ENCODE peak calls at places on chromosomes 6 and 20, in eight cellular contexts. X is nephron progenitor cell, K is astrocyte, B is IMR-90, R is SK-N-SH, Q is endothelial cell, P is pancreas, J is PC-3. G is an unnamed sample.

GRCh38 chr6:156686429-156686939 is 90.7 kb upstream of the ARID1B start:
- DNase-seq in Q (peak), K (peak), X (peak), B (peak), P (peak), J (peak), R (peak), G (peak)

GRCh38 chr20:16500197-16500596 is 73.1 kb downstream of the KIF16B start:
- DNase-seq in B (no peak), J (no peak), R (no peak), X (no peak), Q (no peak), P (no peak), K (no peak), G (no peak)

GRCh38 chr20:32465092-32465900 is 107.2 kb downstream of the ASXL1 start:
- DNase-seq in X (peak), Q (no peak), P (peak), B (peak), J (no peak), K (peak), R (no peak), G (peak)

GRCh38 chr6:119037264-119037663 is 41.2 kb downstream of the FAM184A start:
- DNase-seq in K (no peak), X (no peak), R (no peak), Q (no peak), P (no peak), J (no peak), B (no peak), G (no peak)

GRCh38 chr6:42251500-42251899 is 33.8 kb upstream of the MRPS10 start:
- DNase-seq in R (no peak), K (peak), X (no peak), Q (no peak), P (no peak), J (no peak), B (peak), G (peak)

GRCh38 chr20:50142812-50143211 is 10.7 kb downstream of the PEDS1 start:
- DNase-seq in B (no peak), P (no peak), K (no peak), J (no peak), X (no peak), Q (no peak), R (no peak), G (no peak)

GRCh38 chr20:60302875-60303274 is 344.7 kb downstream of the CDH26 start:
- DNase-seq in B (no peak), J (no peak), K (no peak), P (no peak), X (no peak), R (no peak), Q (no peak), G (no peak)

GRCh38 chr20:58069796-58070663 is 158.4 kb downstream of the ANKRD60 start:
- DNase-seq in J (no peak), Q (no peak), B (no peak), K (no peak), P (no peak), X (no peak), R (no peak), G (no peak)

GRCh38 chr20:11582073-11582472 is 335.6 kb upstream of the BTBD3 start:
- DNase-seq in X (no peak), K (peak), Q (no peak), R (no peak), B (no peak), P (no peak), J (no peak), G (peak)

GRCh38 chr6:113500221-113500620 is 356.9 kb upstream of the MARCKS start:
- DNase-seq in B (no peak), K (no peak), R (no peak), X (no peak), Q (no peak), J (peak), P (no peak), G (peak)

GRCh38 chr6:20877008-20877937 is 343.0 kb downstream of the CDKAL1 start:
- DNase-seq in K (peak), B (peak), X (no peak), Q (no peak), J (peak), R (no peak), P (peak), G (peak)

GRCh38 chr6:32146287-32146686 is 5.5 kb downstream of the PRRT1 start:
- DNase-seq in J (no peak), R (no peak), P (no peak), B (no peak), X (no peak), Q (no peak), K (no peak), G (peak)

GRCh38 chr20:13610205-13610604 is 28.5 kb downstream of the TASP1 start:
- DNase-seq in K (no peak), R (peak), B (no peak), X (no peak), J (no peak), P (no peak), Q (peak), G (no peak)

GRCh38 chr20:52031574-52032303 is 159.8 kb downstream of the ZFP64 start:
- DNase-seq in J (peak), X (peak), R (no peak), Q (no peak), K (peak), B (peak), P (no peak), G (peak)

GRCh38 chr20:53939554-53940355 is 130.6 kb downstream of the BCAS1 start:
- DNase-seq in X (peak), Q (peak), J (peak), K (peak), P (peak), R (peak), B (peak), G (peak)

GRCh38 chr6:42199106-42199981 is 4.6 kb upstream of the GUCA1B start:
- DNase-seq in B (peak), Q (no peak), J (peak), X (no peak), K (peak), P (no peak), R (no peak), G (peak)

GRCh38 chr6:13653296-13653695 is 38.2 kb downstream of the NOL7 start:
- DNase-seq in R (peak), P (no peak), B (peak), K (peak), J (peak), X (no peak), Q (no peak), G (peak)

GRCh38 chr6:143961868-143962643 is 46.0 kb downstream of the PLAGL1 start:
- DNase-seq in K (no peak), Q (no peak), P (no peak), J (no peak), X (no peak), R (no peak), B (no peak), G (no peak)

GRCh38 chr6:30007132-30007764 is 53.8 kb upstream of the POLR1H start:
- DNase-seq in K (no peak), Q (peak), X (peak), P (peak), B (no peak), J (no peak), R (no peak), G (no peak)

GRCh38 chr6:168032383-168032760 is 34.9 kb downstream of the KIF25 start:
- DNase-seq in J (peak), P (no peak), X (no peak), Q (no peak), B (peak), K (peak), R (no peak), G (peak)

GRCh38 chr6:63418741-63419140 is 99.0 kb upstream of the LGSN start:
- DNase-seq in B (no peak), J (no peak), K (no peak), P (no peak), X (no peak), Q (no peak), R (no peak), G (no peak)

GRCh38 chr6:43150051-43150751 is 20.9 kb upstream of the SRF start:
- DNase-seq in K (no peak), Q (no peak), J (peak), P (peak), X (no peak), B (peak), R (no peak), G (peak)

GRCh38 chr6:111057074-111057752 is 30.1 kb upstream of the SLC16A10 start:
- DNase-seq in B (peak), J (peak), R (peak), X (peak), Q (peak), K (peak), P (peak), G (peak)

GRCh38 chr6:506920-507523 is 115.5 kb downstream of the IRF4 start:
- DNase-seq in Q (no peak), B (no peak), J (no peak), X (no peak), R (no peak), K (no peak), P (no peak), G (no peak)

GRCh38 chr20:37539956-37540455 is 12.3 kb upstream of the BLCAP start:
- DNase-seq in K (no peak), B (no peak), R (no peak), Q (no peak), J (no peak), P (no peak), X (no peak), G (no peak)

GRCh38 chr20:37539424-37539823 is 11.7 kb upstream of the BLCAP start:
- DNase-seq in Q (no peak), X (no peak), B (no peak), P (no peak), J (no peak), R (no peak), K (no peak), G (no peak)

GRCh38 chr20:37535443-37536132 is 7.9 kb upstream of the BLCAP start:
- DNase-seq in B (no peak), Q (no peak), X (no peak), K (no peak), R (no peak), J (no peak), P (no peak), G (no peak)

GRCh38 chr20:37538003-37538402 is 10.3 kb upstream of the BLCAP start:
- DNase-seq in X (no peak), K (peak), R (no peak), J (peak), P (no peak), Q (no peak), B (peak), G (peak)

GRCh38 chr20:37537505-37537904 is 9.8 kb upstream of the BLCAP start:
- DNase-seq in J (no peak), R (no peak), Q (no peak), B (no peak), X (no peak), K (no peak), P (no peak), G (no peak)
- TF ChIP-seq CTCF in J (no peak), R (no peak), Q (no peak), B (no peak), X (no peak), K (no peak), P (no peak), G (no peak)

GRCh38 chr6:90496617-90497016 is 90.3 kb downstream of the MAP3K7 start:
- DNase-seq in P (no peak), X (peak), J (no peak), R (no peak), K (no peak), Q (no peak), B (no peak), G (no peak)

GRCh38 chr6:90496191-90496590 is 90.7 kb downstream of the MAP3K7 start:
- DNase-seq in K (no peak), P (no peak), R (no peak), Q (no peak), X (peak), B (no peak), J (no peak), G (no peak)

GRCh38 chr6:90500458-90500857 is 86.4 kb downstream of the MAP3K7 start:
- DNase-seq in P (no peak), K (no peak), X (no peak), J (no peak), B (no peak), R (no peak), Q (no peak), G (no peak)

GRCh38 chr6:90495216-90495817 is 91.6 kb downstream of the MAP3K7 start:
- DNase-seq in P (no peak), Q (no peak), R (no peak), X (no peak), K (no peak), J (no peak), B (no peak), G (no peak)

DNA sequence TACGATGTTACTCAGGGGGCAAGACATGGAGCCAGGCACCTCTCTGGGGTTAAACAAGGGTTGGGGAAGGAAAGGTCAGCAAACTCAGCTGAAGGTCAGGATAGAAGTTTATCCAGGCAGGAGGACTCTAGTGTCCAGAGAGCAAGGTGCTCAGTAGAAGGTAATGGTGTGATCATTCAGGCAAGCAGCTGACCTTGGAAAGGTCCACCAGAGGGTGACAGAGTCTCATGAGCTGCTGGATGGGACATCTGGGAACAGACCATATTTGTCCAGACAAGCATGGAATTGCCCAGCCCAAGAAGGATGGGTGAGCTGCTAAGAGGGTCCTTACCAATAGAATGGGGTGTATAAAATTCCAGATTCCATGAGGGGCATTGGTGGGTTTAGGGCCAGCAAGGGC is 89.5 kb downstream of the MAP3K7 start:
- DNase-seq in B (no peak), X (no peak), J (peak), K (no peak), R (no peak), P (no peak), Q (no peak), G (no peak)
- TF ChIP-seq CTCF in B (no peak), X (peak), J (peak), K (no peak), R (no peak), P (no peak), Q (no peak), G (no peak)

GRCh38 chr6:115545410-115545986 is 515.2 kb downstream of the FRK start:
- DNase-seq in X (peak), B (no peak), Q (peak), P (no peak), R (no peak), J (peak), K (no peak), G (no peak)
- TF ChIP-seq CTCF in X (peak), B (peak), Q (peak), P (no peak), R (no peak), J (peak), K (no peak), G (no peak)

DNA sequence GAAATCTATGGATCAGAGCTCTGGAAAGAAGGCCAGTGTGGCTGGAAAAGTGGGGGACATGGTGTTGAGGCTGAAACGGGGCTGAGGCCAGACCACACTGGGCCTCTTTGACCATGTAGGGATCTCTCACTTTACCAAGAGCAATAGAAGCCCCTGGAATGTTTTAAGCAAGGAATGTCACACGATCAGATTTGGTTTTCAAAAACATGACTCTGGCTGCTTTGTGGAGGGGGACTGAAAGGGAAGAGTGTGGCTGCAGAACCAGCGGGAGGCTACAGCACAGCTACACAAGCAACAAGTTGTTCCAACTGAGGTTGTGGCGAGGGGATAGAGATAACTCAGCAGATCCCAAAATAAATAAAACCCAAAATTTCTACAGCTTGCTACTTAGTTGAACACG is 346.0 kb downstream of the NRN1 start:
- DNase-seq in J (no peak), Q (no peak), K (no peak), R (no peak), X (no peak), B (no peak), P (no peak), G (no peak)
- TF ChIP-seq CTCF in J (no peak), Q (no peak), K (no peak), R (no peak), X (no peak), B (no peak), P (no peak), G (no peak)

GRCh38 chr20:36830791-36831691 is 44.9 kb upstream of the TLDC2 start:
- DNase-seq in P (no peak), R (peak), J (peak), X (no peak), Q (no peak), B (peak), K (no peak), G (peak)
- TF ChIP-seq CTCF in P (no peak), R (peak), J (peak), X (no peak), Q (no peak), B (peak), K (peak), G (peak)

GRCh38 chr6:47400581-47400980 is 77.0 kb upstream of the CD2AP start:
- DNase-seq in B (no peak), X (no peak), R (no peak), J (no peak), P (no peak), K (no peak), Q (no peak), G (no peak)
- TF ChIP-seq CTCF in B (no peak), X (no peak), R (no peak), J (no peak), P (no peak), K (no peak), Q (no peak), G (no peak)

GRCh38 chr6:149840345-149841075 is 23.6 kb downstream of the LRP11 start:
- DNase-seq in R (peak), X (peak), P (peak), Q (peak), B (peak), K (peak), J (peak), G (peak)
- TF ChIP-seq CTCF in R (peak), X (peak), P (no peak), Q (peak), B (peak), K (peak), J (peak), G (peak)

DNA sequence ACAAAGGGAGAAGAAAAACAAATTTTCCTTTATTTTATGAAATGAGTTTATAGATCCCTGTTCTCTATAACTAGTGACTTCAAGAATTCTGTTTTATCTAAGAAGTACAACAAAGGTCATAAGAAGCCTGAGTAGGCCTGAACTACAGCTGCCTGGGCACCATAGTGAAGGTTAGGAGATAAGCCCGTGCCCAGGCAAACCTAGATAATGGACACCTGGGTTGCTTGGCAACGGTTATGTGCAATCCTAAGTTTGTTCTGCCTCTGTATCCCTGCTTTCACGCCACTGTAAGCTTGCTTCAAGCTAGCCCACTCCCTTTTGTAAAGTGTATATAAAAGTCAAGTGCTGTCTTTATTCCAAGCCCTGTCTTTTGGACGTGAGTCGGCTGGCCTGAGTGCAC is 23.2 kb downstream of the SCGN start:
- DNase-seq in B (no peak), Q (no peak), P (peak), R (no peak), J (no peak), X (no peak), K (no peak), G (no peak)
- TF ChIP-seq CTCF in B (no peak), Q (no peak), P (no peak), R (no peak), J (no peak), X (no peak), K (no peak), G (no peak)

GRCh38 chr6:5399391-5399790 is 138.1 kb downstream of the FARS2 start:
- DNase-seq in K (no peak), X (no peak), B (no peak), P (no peak), Q (no peak), R (no peak), J (no peak), G (no peak)

GRCh38 chr6:5401845-5402738 is 140.8 kb downstream of the FARS2 start:
- DNase-seq in X (no peak), P (no peak), R (no peak), J (peak), K (no peak), Q (no peak), B (peak), G (peak)

GRCh38 chr6:5395719-5396118 is 134.4 kb downstream of the FARS2 start:
- DNase-seq in X (no peak), K (no peak), J (no peak), Q (no peak), B (no peak), P (no peak), R (no peak), G (no peak)

GRCh38 chr6:5394280-5394679 is 133.0 kb downstream of the FARS2 start:
- DNase-seq in B (no peak), X (no peak), J (no peak), R (no peak), K (no peak), Q (no peak), P (no peak), G (no peak)

DNA sequence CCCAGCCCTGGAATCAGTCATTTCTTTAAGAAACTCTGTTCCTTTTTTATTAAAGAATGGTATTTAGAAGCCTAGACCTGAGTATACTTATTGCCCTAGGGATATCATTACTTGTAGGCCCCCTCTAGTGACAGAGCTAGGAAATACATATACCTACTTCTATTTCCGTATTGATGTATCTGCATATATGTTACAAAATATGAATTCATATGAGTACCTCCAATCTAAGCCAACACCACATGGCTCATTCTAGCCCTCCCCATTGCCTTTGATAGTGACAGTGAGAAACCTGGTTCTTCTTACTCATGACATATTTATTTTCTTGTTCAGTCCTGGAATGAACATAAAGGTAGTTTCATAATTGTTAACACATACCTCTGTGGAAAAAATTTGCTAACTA is 137.2 kb downstream of the FARS2 start:
- DNase-seq in J (peak), Q (no peak), B (peak), K (peak), R (peak), X (no peak), P (no peak), G (peak)
- TF ChIP-seq CTCF in J (peak), Q (peak), B (peak), K (peak), R (peak), X (peak), P (no peak), G (peak)

G was measured in fibroblast of the aortic adventitia.